ENCODE peak calls at places on chromosomes 7 and 10, in four cellular contexts. C is A549, P is IMR-90, A is tibial artery. I is an unnamed sample.

GRCh38 chr10:3452683-3453388 is 280.3 kb upstream of the PITRM1 start:
- DNase-seq in C (peak), P (peak), A (no peak), I (peak)

GRCh38 chr10:117165557-117166419 is 27.7 kb upstream of the VAX1 start:
- DNase-seq in C (peak), P (peak), A (no peak), I (no peak)

GRCh38 chr10:98858525-98858924 is 377.1 kb downstream of the HPSE2 start:
- DNase-seq in C (peak), P (peak), A (no peak), I (no peak)

GRCh38 chr10:80202934-80203834 is 2.2 kb downstream of the ANXA11 start:
- DNase-seq in C (peak), P (peak), A (peak), I (peak)

GRCh38 chr7:130903358-130903974 is 169.5 kb upstream of the KLF14 start:
- DNase-seq in C (peak), P (peak), A (no peak), I (no peak)

GRCh38 chr10:43251664-43252165 is 15.2 kb downstream of the RASGEF1A start:
- DNase-seq in C (no peak), P (no peak), A (peak), I (peak)

GRCh38 chr7:23467731-23468720 is 2.3 kb downstream of the IGF2BP3 start:
- DNase-seq in C (peak), P (peak), A (no peak), I (no peak)

GRCh38 chr10:13003004-13003403 is 1.5 kb upstream of the CCDC3 start:
- DNase-seq in C (no peak), P (peak), A (no peak), I (no peak)

GRCh38 chr10:79282388-79282787 is 64.9 kb upstream of the PPIF start:
- DNase-seq in C (no peak), P (no peak), A (no peak), I (no peak)

GRCh38 chr7:158614695-158615094 is 27.1 kb upstream of the PTPRN2 start:
- DNase-seq in C (no peak), P (peak), A (no peak), I (no peak)

DNA sequence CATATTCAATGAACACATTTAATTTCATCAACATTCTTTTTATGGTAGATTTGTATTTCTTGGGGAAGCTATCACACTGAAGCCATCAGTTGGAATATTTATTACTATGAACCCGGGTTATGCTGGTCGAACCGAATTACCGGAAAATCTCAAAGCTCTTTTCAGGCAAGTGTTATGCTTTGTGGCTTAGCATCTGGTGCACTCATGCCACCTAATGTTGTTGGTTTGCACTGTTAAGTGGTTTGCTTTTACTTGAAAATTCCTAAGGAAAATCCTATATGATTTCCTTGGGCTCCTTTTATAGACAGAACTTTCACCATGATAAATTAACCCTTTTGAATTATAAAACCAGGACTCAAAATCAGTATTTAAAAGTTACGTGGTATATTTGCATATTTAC is 147.9 kb downstream of the DNAH11 start:
- DNase-seq in C (peak), P (no peak), A (no peak), I (no peak)
- TF ChIP-seq CTCF in C (peak), P (no peak), A (no peak), I (no peak)

GRCh38 chr7:73895626-73896025 is 34.7 kb downstream of the TMEM270 start:
- DNase-seq in C (no peak), P (no peak), A (no peak), I (no peak)
- H3K27ac ChIP-seq in C (peak), P (peak), A (peak), I (no peak)

DNA sequence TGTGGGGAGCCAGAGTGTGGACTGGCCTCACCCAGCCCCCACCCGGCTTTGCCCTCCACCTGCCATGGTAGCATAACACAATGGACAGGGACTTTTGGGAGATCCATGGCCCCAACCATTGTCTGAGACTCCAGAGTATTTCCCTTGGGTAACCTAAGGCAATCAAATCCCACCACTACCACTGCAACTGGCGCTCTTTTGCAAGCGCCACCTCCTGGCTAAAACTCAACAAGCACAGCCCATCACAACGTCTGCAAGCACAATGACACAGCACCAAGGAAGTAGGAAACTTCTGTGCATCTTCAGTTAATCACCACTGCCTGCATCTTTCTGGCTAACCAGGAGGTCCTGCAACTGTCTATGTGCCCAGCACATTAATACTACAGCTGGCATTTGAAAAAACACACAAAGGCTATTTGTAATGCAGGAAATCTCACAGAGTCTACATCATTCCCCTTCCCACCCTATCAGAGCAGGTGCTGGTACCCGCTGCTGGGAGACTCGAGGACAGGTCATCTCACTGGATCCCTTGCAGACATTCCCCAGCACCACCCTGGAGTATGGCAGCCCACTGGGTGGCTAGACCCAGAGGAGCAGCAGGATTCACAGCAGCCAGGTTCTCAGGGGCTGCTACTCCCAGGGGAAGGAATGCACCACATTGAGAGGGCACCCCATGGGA is 27.7 kb downstream of the ANKRD26 start:
- DNase-seq in C (peak), P (no peak), A (no peak), I (no peak)
- TF ChIP-seq CTCF in C (no peak), P (no peak), A (no peak), I (no peak)

GRCh38 chr10:53726921-53727320 is 954.3 kb upstream of the MBL2 start:
- DNase-seq in C (no peak), P (no peak), A (no peak), I (no peak)
- H3K27ac ChIP-seq in C (no peak), P (no peak), A (no peak), I (no peak)

GRCh38 chr10:72272689-72273409 is 875 bp upstream of the DDIT4 start:
- DNase-seq in C (peak), P (peak), A (peak), I (peak)
- TF ChIP-seq CTCF in C (no peak), P (no peak), A (no peak), I (no peak)

GRCh38 chr7:134547738-134548054 is 1.2 kb upstream of the AKR1B15 start:
- DNase-seq in C (peak), P (peak), A (peak), I (no peak)
- H3K27ac ChIP-seq in C (peak), P (peak), A (peak), I (no peak)

GRCh38 chr7:134357486-134357885 is 40.8 kb upstream of the SLC35B4 start:
- DNase-seq in C (no peak), P (no peak), A (no peak), I (no peak)
- TF ChIP-seq CTCF in C (no peak), P (peak), A (no peak), I (no peak)

DNA sequence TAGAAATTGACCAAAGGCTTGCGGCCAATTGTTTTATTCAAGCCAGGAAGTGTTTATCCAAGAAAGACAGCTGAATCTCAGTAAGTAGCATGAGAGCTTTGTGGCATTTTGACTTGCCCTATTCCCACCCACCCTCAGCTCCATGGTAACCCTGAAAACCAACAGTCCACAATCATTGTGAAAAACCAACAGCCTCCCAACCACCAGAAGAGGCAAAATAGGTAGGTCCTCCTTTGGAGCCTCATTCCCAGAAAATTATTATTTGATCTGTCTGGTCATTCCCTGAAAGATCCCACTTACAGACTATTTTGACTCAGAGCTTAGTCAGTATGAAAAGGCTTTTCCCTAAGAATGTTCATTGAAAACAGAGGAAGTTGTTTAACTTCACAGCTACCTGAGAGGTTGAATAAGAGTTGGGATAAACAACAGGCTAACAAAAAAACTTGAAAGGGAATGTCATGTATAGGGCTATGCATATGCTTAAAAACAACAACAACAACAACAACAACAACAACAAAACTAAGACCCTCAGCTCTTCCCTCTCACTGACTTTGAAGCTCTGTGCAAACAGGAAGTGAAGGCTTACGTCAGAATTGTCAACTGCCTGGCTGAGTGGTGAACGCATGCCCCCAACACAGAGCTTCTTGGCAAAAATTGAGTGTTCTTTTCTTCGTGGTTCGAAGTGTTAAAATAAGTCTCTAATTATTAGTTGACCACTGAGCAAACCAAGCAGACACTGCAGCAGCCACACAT is 11.2 kb downstream of the KPNA7 start:
- DNase-seq in C (peak), P (peak), A (no peak), I (no peak)
- H3K27ac ChIP-seq in C (peak), P (no peak), A (no peak), I (no peak)

I was measured in colonic mucosa.